ENCODE peak calls at places on chromosomes 5 and 9, in eight cellular contexts. K is heart left ventricle, Q is brain microvascular endothelial cell, B is lung, M is ovary, H is GM23248, X is colonic mucosa, J is cardiac muscle cell. L is an unnamed sample. For H3K27me3, the result is how much of the 10 kb centered on the place peaks cover.

GRCh38 chr5:67414712-67415111 is 218.1 kb upstream of the CD180 start:
- DNase-seq in M (no peak), K (no peak), H (peak), J (peak), Q (no peak), B (no peak), X (no peak), L (no peak)

GRCh38 chr5:38339446-38339845 is 81.1 kb downstream of the EGFLAM start:
- DNase-seq in Q (peak), B (no peak), K (no peak), J (no peak), M (no peak), H (no peak), X (no peak), L (no peak)

GRCh38 chr5:138366556-138367382 is 14.3 kb downstream of the KDM3B start:
- DNase-seq in H (no peak), B (no peak), J (no peak), K (no peak), X (no peak), Q (no peak), M (no peak), L (no peak)

GRCh38 chr5:96320797-96321196 is 112.3 kb downstream of the PCSK1 start:
- DNase-seq in B (no peak), K (no peak), J (no peak), H (peak), Q (no peak), X (no peak), M (no peak), L (no peak)

GRCh38 chr9:18922161-18922910 is 110.7 kb downstream of the SAXO1 start:
- DNase-seq in J (no peak), B (no peak), X (no peak), K (no peak), H (peak), M (no peak), Q (no peak), L (no peak)

GRCh38 chr9:114086009-114086408 is 7.9 kb upstream of the AMBP start:
- DNase-seq in Q (no peak), H (no peak), B (no peak), X (no peak), J (no peak), M (no peak), K (no peak), L (no peak)

GRCh38 chr9:109914280-109915027 is 134.5 kb downstream of the PALM2AKAP2 start:
- DNase-seq in K (no peak), H (peak), J (peak), B (no peak), X (no peak), M (no peak), Q (peak), L (no peak)

GRCh38 chr5:96088676-96089075 is 127.0 kb upstream of the ELL2 start:
- DNase-seq in J (no peak), M (no peak), K (no peak), X (no peak), B (no peak), H (no peak), Q (no peak), L (no peak)

GRCh38 chr9:68949271-68950000 is 64.5 kb downstream of the PRKACG start:
- DNase-seq in H (no peak), X (no peak), M (peak), Q (no peak), B (no peak), J (peak), K (no peak), L (no peak)

GRCh38 chr9:92977279-92977678 is 30.0 kb downstream of the FGD3 start:
- DNase-seq in H (no peak), K (no peak), M (no peak), X (no peak), J (no peak), B (no peak), Q (no peak), L (no peak)

GRCh38 chr9:137305060-137305787 is 3.2 kb upstream of the NRARP start:
- DNase-seq in X (peak), K (peak), M (peak), H (peak), Q (peak), J (peak), B (peak), L (peak)

GRCh38 chr5:98904786-98905185 is 24.0 kb downstream of the CHD1 start:
- DNase-seq in Q (peak), M (no peak), H (peak), J (no peak), K (no peak), B (no peak), X (no peak), L (no peak)

GRCh38 chr5:10555134-10555733 is 8.6 kb upstream of the ANKRD33B start:
- DNase-seq in J (no peak), Q (peak), M (no peak), X (no peak), H (peak), B (no peak), K (no peak), L (no peak)

DNA sequence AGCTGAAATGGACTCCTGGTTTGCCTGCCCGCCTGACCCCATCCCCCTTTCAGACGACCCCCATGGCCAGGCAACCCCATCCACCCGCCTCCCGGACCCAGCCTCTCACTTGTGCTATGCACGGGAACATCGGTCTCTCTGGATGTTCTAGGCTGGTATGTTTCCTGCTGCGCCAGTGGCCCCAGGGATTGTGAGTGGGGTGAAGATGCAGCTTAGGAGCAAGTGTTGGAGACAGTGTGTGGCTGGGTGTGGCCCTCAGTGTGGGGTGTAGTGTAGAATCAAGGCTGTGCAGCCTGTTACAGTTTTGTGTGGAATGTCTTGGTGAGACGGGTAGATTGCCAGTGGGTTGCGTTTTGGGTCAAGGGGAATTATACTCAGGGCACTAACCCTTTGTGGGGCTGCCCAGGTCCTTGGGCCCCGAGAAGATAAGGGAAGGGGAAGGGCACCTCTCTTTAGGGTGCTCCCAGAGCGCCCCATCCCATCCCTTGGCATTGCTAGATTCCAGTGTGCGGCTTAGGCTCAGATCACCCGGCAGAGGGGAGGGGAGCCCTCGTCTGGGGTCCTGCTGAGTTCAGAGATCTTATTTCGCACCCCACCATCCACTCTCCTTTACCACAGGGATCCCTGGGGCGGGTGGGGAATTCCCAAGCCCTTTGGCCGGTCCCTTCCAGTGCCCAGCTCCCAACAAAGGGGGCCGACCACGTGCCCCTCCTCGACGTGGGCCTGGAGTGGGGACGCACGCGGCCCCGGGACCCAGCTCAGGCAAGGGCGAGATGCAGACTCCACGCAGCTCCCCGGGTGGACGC is 4.6 kb downstream of the IER5L start:
- DNase-seq in X (peak), K (no peak), M (peak), B (no peak), H (peak), J (peak), Q (no peak), L (no peak)
- H3K4me3 ChIP-seq in X (peak), K (peak), M (peak), B (no peak), H (peak), J (peak), Q (peak), L (peak)

DNA sequence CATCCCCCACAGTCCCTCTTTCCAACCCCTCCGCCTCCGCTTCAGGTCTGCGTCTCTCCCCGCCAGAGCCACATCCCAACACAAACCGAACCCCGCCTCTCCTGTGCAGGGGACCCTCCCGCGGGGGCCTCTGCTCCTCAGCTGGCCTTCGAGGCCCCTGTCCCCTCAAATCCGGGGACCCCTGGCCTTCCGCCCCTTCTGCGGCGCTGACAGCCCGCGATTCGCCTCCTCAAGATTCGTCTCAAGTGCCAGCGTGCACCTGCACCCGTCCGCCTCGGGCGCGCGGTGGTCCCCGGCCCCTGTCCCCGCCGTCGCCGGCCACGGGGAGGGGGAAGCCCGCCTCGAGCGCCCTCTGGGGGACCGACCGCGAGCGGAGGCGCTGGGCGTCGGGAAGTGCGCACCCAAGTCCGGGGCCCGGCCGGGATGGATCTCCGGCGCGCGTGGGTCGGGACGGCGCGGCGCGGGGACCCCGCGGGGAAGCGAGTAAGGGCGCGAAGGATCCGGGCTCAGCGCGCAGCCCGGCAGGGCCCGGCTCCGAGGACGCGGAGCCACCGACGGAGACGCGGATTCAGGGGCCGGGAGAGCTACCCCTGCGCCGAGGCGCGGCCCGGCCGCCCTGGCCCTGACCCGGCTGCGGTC is 623 bp downstream of the FLT4 start:
- DNase-seq in J (no peak), M (no peak), B (no peak), K (peak), Q (no peak), H (no peak), X (no peak), L (no peak)
- H3K27me3 ChIP-seq in J (half or more), M (under half), B (under half), K (under half), Q (under half), H (half or more), X (under half), L (under half)

DNA sequence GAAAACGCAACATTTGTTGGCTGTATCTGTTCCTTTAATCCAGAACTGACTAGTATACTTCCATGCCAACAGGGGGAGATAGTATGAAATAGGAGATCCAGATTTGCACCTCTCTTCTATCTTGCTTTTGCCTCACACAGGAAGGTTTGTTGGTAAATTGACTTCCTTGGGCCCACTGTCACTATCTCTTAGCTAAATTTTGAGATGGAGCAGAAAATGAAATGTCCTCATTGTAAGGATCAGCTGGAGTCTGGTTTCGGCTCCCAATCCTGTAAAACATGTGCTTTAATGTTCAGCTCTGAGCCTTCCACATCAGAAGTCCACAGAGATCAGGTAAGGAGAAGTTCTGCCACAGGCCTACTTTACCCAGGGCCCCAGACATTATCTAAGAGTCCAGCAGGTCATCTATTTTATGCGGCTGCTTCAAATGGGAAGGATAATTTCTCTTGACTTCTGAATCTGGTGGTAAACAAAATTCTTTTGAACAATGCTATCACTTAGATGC is 176.8 kb downstream of the FER start:
- DNase-seq in M (no peak), B (no peak), Q (no peak), J (no peak), H (no peak), K (no peak), X (no peak), L (no peak)
- H3K4me3 ChIP-seq in M (no peak), B (no peak), Q (no peak), J (no peak), H (no peak), K (no peak), X (no peak), L (no peak)

DNA sequence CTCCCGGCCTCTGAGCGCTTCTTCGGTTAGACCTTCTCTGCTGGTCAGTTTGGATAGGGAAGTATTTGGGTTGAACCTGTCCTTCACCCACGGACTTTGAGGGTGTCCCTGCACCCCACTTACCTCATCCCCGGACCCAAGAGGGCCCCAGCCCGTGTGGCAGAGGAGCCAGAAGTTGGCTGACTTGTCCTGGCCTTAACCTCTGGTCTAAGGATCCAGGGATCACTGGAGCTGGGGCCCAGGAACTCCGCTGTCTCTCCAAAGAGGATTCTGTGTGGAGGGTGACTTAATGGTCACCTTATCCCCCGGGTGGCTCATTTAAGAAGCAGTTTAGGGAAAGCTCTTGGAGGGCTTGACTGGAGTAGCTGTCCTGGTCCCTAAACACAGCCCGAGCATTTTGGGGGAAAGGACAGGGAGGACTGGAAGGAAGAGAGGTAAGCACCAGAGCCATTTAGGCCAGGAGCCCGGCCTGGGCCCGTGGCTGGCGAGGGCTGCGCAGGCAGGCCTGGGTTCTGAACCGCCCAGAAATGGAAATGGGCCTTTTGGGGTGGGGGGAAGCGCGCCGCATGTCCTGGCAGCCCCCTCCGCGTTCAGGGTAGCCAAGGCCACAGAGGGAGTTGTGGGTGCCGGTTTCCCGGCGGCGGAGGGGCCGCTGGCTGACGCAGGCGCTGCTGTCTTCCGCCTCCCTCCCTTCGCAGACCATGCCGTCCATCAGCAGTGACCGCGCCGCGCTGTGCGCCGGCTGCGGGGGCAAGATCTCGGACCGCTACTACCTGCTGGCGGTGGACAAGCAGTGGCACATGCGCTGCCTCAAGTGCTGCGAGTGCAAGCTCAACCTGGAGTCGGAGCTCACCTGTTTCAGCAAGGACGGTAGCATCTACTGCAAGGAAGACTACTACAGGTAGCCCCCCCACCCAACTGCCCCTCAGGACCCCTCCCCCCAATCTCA is 2.0 kb downstream of the LHX2 start:
- DNase-seq in H (no peak), J (no peak), X (no peak), M (no peak), K (no peak), Q (no peak), B (no peak), L (peak)
- H3K27me3 ChIP-seq in H (half or more), J (half or more), X (half or more), M (under half), K (half or more), Q (half or more), B (under half), L (half or more)

GRCh38 chr9:89314955-89315354 is 3.3 kb upstream of the SECISBP2 start:
- DNase-seq in J (no peak), B (no peak), X (no peak), H (no peak), Q (no peak), K (no peak), M (no peak), L (no peak)
- H3K4me3 ChIP-seq in J (peak), B (no peak), X (no peak), H (peak), Q (peak), K (no peak), M (no peak), L (no peak)

GRCh38 chr9:37010180-37010579 is 23.9 kb downstream of the PAX5 start:
- DNase-seq in Q (no peak), H (no peak), B (no peak), K (no peak), X (no peak), M (no peak), J (no peak), L (no peak)
- H3K27me3 ChIP-seq in Q (under half), H (half or more), B (under half), K (under half), X (under half), M (under half), J (half or more), L (under half)